ENCODE peak calls at places on chromosomes 2 and 18, in nine cellular contexts. F is aorta; C is colonic mucosa; B is CD8-positive, alpha-beta memory T cell; N is hepatocyte; L is testis; P is HepG2; O is dorsolateral prefrontal cortex; Q is spleen. T is an unnamed sample.

GRCh38 chr2:54569745-54570296 is 113.7 kb downstream of the SPTBN1 start:
- DNase-seq in Q (no peak), B (no peak), C (peak; percentile 85), O (no peak), P (no peak), F (no peak), N (no peak), L (no peak), T (no peak)

GRCh38 chr2:27857417-27858172 is 32.6 kb downstream of the RBKS start:
- DNase-seq in C (no peak), L (no peak), O (no peak), Q (no peak), F (no peak), P (no peak), B (no peak), N (no peak), T (no peak)

GRCh38 chr2:84694088-84694622 is 177.9 kb downstream of the DNAH6 start:
- DNase-seq in L (no peak), C (peak; percentile 54), F (no peak), Q (no peak), P (no peak), B (peak; percentile 56), N (peak; percentile 9), O (no peak), T (peak; percentile 82)

GRCh38 chr18:7117390-7118355 is at the start of gene LAMA1:
- DNase-seq in C (no peak), L (peak; percentile 83), Q (no peak), P (no peak), B (no peak), N (peak; percentile 77), O (no peak), F (no peak), T (no peak)

GRCh38 chr18:76364282-76365259 is 130.5 kb downstream of the ZNF516 start:
- DNase-seq in Q (no peak), B (no peak), C (no peak), F (no peak), L (peak; percentile 19), O (no peak), N (no peak), P (no peak), T (no peak)

GRCh38 chr2:946073-947005 is 4.3 kb upstream of the SNTG2 start:
- DNase-seq in N (no peak), F (no peak), L (no peak), C (no peak), B (no peak), Q (no peak), P (no peak), O (no peak), T (no peak)

GRCh38 chr2:46494596-46494995 is 15.2 kb downstream of the TMEM247 start:
- DNase-seq in F (no peak), C (peak; percentile 4), O (no peak), Q (no peak), B (no peak), P (no peak), N (no peak), L (no peak), T (no peak)

GRCh38 chr2:181036848-181037603 is 56.6 kb downstream of the UBE2E3 start:
- DNase-seq in C (no peak), P (no peak), F (no peak), N (no peak), L (no peak), Q (no peak), B (no peak), O (no peak), T (no peak)

GRCh38 chr18:32368170-32368569 is 102.5 kb downstream of the GAREM1 start:
- DNase-seq in C (no peak), F (no peak), O (no peak), B (no peak), L (no peak), N (no peak), P (no peak), Q (no peak), T (peak; percentile 82)

GRCh38 chr2:65379721-65380171 is 52.7 kb downstream of the SPRED2 start:
- DNase-seq in N (peak; percentile 39), Q (no peak), C (peak; percentile 67), O (no peak), P (peak; percentile 80), F (no peak), L (no peak), B (no peak), T (peak; percentile 97)

GRCh38 chr2:174330945-174331619 is 3.7 kb upstream of the SP9 start:
- DNase-seq in C (no peak), N (no peak), F (no peak), Q (no peak), P (no peak), O (no peak), L (no peak), B (no peak), T (no peak)

DNA sequence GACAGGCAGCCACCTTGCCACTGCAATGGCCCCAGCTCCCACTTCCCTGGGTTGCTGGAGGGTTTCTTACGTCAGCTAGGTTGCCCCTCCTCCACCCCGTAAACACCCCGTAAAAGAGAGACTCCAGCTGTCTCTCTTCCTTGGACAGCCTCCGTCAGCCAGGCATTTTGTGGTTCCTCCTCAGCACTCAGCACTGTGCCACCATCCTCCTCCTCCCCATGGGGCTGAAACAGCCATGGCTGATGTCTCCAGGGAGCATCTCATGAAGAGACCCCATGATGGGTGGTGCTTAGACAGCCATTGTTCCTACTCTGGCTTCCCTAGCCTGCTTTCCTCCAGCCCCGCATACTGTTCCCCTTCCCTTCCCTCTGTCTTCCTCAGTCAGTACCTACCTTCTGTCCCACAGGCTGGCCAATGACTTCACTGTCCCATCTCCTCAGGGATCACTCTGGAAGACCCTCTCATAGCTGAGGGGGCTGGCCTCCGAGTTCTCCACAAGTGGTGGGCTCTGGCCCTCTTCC is 143.3 kb upstream of the SIX3 start:
- DNase-seq in O (no peak), L (no peak), F (no peak), B (no peak), Q (no peak), P (no peak), C (no peak), N (no peak), T (no peak)
- H3K27me3 ChIP-seq in O (peaks cover 35% of the 10 kb centered on the region), L (no peaks in the 10 kb centered on the region), F (no peaks in the 10 kb centered on the region), B (peaks cover 24% of the 10 kb centered on the region), Q (peaks cover 17% of the 10 kb centered on the region), P (peaks cover 40% of the 10 kb centered on the region), C (peaks cover 31% of the 10 kb centered on the region), N (peaks cover 75% of the 10 kb centered on the region), T (peaks cover 43% of the 10 kb centered on the region)

DNA sequence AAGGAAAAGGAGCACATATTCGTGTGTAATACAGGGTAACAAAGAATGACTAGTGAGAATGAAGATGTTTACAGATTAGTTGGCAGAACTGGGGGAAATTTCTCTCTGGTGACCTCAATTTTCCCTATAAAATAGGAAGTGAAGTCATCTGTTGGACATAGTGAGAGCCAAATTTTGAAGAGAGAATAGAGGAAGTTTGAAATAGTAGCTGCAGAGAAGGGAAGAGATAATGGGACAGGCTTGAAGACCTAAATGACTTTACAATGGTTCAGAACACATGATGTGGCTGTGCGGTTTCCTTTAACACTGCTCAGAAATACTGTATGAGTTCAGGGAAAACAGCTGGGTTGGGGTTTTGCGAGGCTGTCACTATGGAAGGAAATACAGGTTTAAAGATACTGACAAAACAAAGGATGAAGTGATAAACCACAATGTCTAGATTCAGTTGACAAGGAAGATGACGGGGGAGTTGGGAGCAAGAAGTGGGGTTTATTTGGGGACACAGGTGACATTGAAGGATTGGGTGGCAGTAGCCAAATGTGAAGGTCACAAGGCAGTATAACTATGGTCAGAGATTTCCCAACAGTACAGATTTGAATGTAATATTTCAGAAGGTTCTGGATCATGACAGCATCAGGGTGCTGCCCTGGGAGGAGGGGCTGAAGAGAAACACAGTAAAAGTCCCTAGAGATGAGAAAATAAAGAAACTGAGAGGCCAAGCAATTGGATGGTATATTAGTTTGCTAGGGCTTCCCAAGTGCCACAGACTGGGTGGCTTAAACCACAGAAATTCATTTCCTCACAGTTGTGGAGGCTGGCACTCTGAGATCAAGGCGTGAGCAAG is 82.6 kb upstream of the TANK start:
- DNase-seq in C (peak; percentile 23), O (no peak), B (peak; percentile 63), P (no peak), Q (no peak), F (peak; percentile 62), N (no peak), L (peak; percentile 26), T (peak; percentile 60)
- H3K27ac ChIP-seq in C (peak overlapping the region; percentile 36), O (no peak overlapping the region), B (no peak overlapping the region), P (no peak overlapping the region), Q (peak overlapping the region; percentile 85), F (no peak overlapping the region), N (no peak overlapping the region), L (no peak overlapping the region), T (peak overlapping the region; percentile 69)

GRCh38 chr2:45162711-45163110 is 153.5 kb upstream of the SIX2 start:
- DNase-seq in N (no peak), C (no peak), O (no peak), P (no peak), L (no peak), B (no peak), Q (no peak), F (no peak), T (no peak)

GRCh38 chr2:45169339-45170190 is 160.3 kb upstream of the SIX2 start:
- DNase-seq in L (peak; percentile 19), N (peak; percentile 21), B (no peak), C (no peak), Q (no peak), O (no peak), P (no peak), F (peak; percentile 58), T (no peak)

GRCh38 chr2:45167885-45168284 is 158.6 kb upstream of the SIX2 start:
- DNase-seq in O (no peak), B (no peak), N (no peak), L (no peak), P (no peak), Q (no peak), C (no peak), F (no peak), T (no peak)

GRCh38 chr2:45168731-45169338 is 159.6 kb upstream of the SIX2 start:
- DNase-seq in O (no peak), Q (no peak), P (no peak), C (no peak), L (peak; percentile 18), B (no peak), F (no peak), N (no peak), T (no peak)

GRCh38 chr2:45166229-45166890 is 157.1 kb upstream of the SIX2 start:
- DNase-seq in N (no peak), P (no peak), Q (no peak), F (no peak), O (no peak), B (no peak), L (no peak), C (no peak), T (no peak)
- H3K27me3 ChIP-seq in N (peaks cover 81% of the 10 kb centered on the region), P (peaks cover 11% of the 10 kb centered on the region), Q (no peaks in the 10 kb centered on the region), F (no peaks in the 10 kb centered on the region), O (peaks cover 64% of the 10 kb centered on the region), B (peaks cover 10% of the 10 kb centered on the region), L (no peaks in the 10 kb centered on the region), C (peaks cover 45% of the 10 kb centered on the region), T (peaks cover 10% of the 10 kb centered on the region)

DNA sequence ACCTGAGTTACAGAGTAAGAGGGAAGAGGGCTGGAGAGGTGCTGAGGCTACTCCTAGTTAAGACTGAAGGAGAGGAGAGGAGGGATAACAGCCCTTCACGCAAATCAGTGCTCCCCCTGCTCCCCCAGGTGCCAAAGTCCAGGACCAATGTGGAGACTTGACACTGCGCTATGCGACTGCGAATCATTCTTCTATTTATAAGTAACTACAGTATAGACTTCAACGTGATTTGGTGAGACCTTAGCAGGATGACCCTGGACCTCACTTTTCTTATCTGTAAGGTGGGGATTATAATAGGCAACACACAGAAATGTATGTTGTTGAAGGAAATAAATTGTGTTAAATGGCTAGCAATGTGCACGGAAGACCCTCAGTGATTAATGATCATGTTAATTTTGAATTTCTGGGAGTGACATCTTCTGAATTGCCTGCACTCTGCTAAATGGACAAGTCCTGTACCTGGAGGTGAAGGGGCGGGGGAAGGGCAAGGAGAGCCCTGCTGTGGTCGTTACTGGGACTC is 11.0 kb downstream of the EN1 start:
- DNase-seq in B (no peak), O (no peak), F (no peak), P (no peak), N (no peak), Q (peak; percentile 21), C (no peak), L (no peak), T (no peak)
- H3K27ac ChIP-seq in B (no peak overlapping the region), O (no peak overlapping the region), F (no peak overlapping the region), P (no peak overlapping the region), N (no peak overlapping the region), Q (no peak overlapping the region), C (no peak overlapping the region), L (no peak overlapping the region), T (no peak overlapping the region)

T was measured in small intestine.